ENCODE peak calls at places on chromosomes 11 and 22, in six cellular contexts. G is tibial artery, K is Caco-2, N is pancreas, W is tibial nerve, U is A549. F is an unnamed sample.
A peak's percentile ranks its signal among the peaks of the same experiment; 100 is the strongest.

GRCh38 chr22:28857288-28857687 is 26.1 kb upstream of the ZNRF3 start:
- DNase-seq in G (no peak), K (no peak), N (no peak), W (no peak), U (no peak), F (no peak)

GRCh38 chr11:30365793-30366517 is 43.1 kb downstream of the ARL14EP start:
- DNase-seq in G (no peak), K (no peak), N (no peak), W (no peak), U (no peak), F (no peak)

GRCh38 chr11:66268953-66269906 is 791 bp downstream of the RAB1B start:
- DNase-seq in G (no peak), K (peak; percentile 70), N (no peak), W (no peak), U (peak; percentile 45), F (no peak)

GRCh38 chr22:19126874-19127273 is 4.2 kb upstream of the TSSK2 start:
- DNase-seq in G (no peak), K (no peak), N (no peak), W (no peak), U (no peak), F (no peak)

GRCh38 chr22:29291215-29291614 is 15.2 kb upstream of the GAS2L1 start:
- DNase-seq in G (no peak), K (no peak), N (no peak), W (no peak), U (no peak), F (no peak)

GRCh38 chr11:12695878-12696277 is 21.7 kb downstream of the TEAD1 start:
- DNase-seq in G (no peak), K (no peak), N (no peak), W (no peak), U (no peak), F (no peak)

GRCh38 chr11:19447150-19447566 is 206.4 kb upstream of the E2F8 start:
- DNase-seq in G (no peak), K (no peak), N (no peak), W (no peak), U (no peak), F (no peak)

GRCh38 chr11:33802414-33802950 is 28.2 kb upstream of the FBXO3 start:
- DNase-seq in G (peak; percentile 36), K (peak; percentile 75), N (peak; percentile 65), W (no peak), U (peak; percentile 81), F (peak; percentile 24)

GRCh38 chr22:30282616-30283046 is 6.7 kb downstream of the CASTOR1 start:
- DNase-seq in G (no peak), K (no peak), N (peak; percentile 21), W (no peak), U (no peak), F (no peak)

GRCh38 chr11:19646308-19646707 is 66.3 kb upstream of the NAV2 start:
- DNase-seq in G (no peak), K (no peak), N (no peak), W (no peak), U (no peak), F (no peak)

GRCh38 chr11:117843666-117844484 is 19.3 kb upstream of the FXYD2 start:
- DNase-seq in G (peak; percentile 81), K (peak; percentile 89), N (peak; percentile 81), W (peak; percentile 73), U (peak; percentile 64), F (peak; percentile 85)

GRCh38 chr22:31148953-31149627 is 8.8 kb upstream of the PLA2G3 start:
- DNase-seq in G (peak; percentile 61), K (peak; percentile 82), N (peak; percentile 70), W (no peak), U (peak; percentile 72), F (peak; percentile 66)

GRCh38 chr22:38518620-38519019 is 12.5 kb upstream of the DDX17 start:
- DNase-seq in G (no peak), K (no peak), N (no peak), W (no peak), U (no peak), F (no peak)

GRCh38 chr11:35593143-35593542 is 25.1 kb upstream of the FJX1 start:
- DNase-seq in G (no peak), K (no peak), N (no peak), W (no peak), U (no peak), F (no peak)

GRCh38 chr11:127114035-127114434 is 113.5 kb upstream of the KIRREL3 start:
- DNase-seq in G (no peak), K (no peak), N (peak; percentile 37), W (no peak), U (no peak), F (no peak)

GRCh38 chr11:132300283-132300682 is 929.9 kb downstream of the NTM start:
- DNase-seq in G (no peak), K (peak; percentile 27), N (no peak), W (no peak), U (no peak), F (no peak)

GRCh38 chr11:66974724-66975402 is at the start of gene C11orf86:
- DNase-seq in G (no peak), K (peak; percentile 22), N (no peak), W (no peak), U (peak; percentile 85), F (no peak)

GRCh38 chr11:106724293-106724892 is 293.9 kb downstream of the GUCY1A2 start:
- DNase-seq in G (no peak), K (no peak), N (no peak), W (no peak), U (peak; percentile 2), F (no peak)

GRCh38 chr22:46957521-46957920 is 195.1 kb downstream of the TBC1D22A start:
- DNase-seq in G (no peak), K (no peak), N (no peak), W (no peak), U (no peak), F (no peak)

GRCh38 chr11:27385245-27385644 is 22.2 kb upstream of the CCDC34 start:
- DNase-seq in G (peak; percentile 24), K (no peak), N (no peak), W (no peak), U (peak; percentile 36), F (no peak)

GRCh38 chr22:17970205-17970708 is 54.1 kb downstream of the MICAL3 start:
- DNase-seq in G (no peak), K (no peak), N (no peak), W (no peak), U (no peak), F (no peak)

GRCh38 chr11:8283510-8284272 is 20.0 kb upstream of the LMO1 start:
- DNase-seq in G (no peak), K (no peak), N (no peak), W (no peak), U (no peak), F (no peak)

DNA sequence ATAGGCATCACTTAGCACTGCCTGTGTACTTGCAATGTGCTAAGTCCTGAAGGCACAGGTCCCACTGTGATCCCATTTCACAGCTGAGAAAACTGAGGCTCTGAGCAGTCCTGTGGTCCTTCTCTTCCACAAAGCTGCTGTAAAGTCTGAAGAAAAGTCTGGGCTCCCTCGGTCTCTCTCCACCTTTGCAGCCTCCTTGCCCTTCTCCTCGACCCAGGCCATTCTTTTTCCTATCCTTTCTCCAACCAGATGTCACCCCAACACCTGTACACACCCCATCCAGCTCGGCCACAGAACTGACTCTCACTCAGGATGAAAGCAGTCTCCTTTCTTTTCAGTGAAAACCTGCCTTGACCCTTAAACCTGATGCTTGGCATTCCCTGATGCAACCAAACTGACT is 42.6 kb upstream of the SYT13 start:
- DNase-seq in G (no peak), K (no peak), N (no peak), W (no peak), U (no peak), F (no peak)
- H3K4me1 ChIP-seq in G (peaks cover 9% of the 10 kb centered on the region), K (no peaks in the 10 kb centered on the region), N (peaks cover 4% of the 10 kb centered on the region), W (peaks cover 9% of the 10 kb centered on the region), U (no peaks in the 10 kb centered on the region), F (peaks cover 12% of the 10 kb centered on the region)

GRCh38 chr22:23533771-23534191 is 46.3 kb downstream of the IGLL1 start:
- DNase-seq in G (peak; percentile 5), K (no peak), N (peak; percentile 6), W (no peak), U (peak; percentile 28), F (no peak)
- H3K4me1 ChIP-seq in G (peaks cover 4% of the 10 kb centered on the region), K (peaks cover 66% of the 10 kb centered on the region), N (no peaks in the 10 kb centered on the region), W (peaks cover 35% of the 10 kb centered on the region), U (peaks cover 37% of the 10 kb centered on the region), F (peaks cover 5% of the 10 kb centered on the region)

GRCh38 chr22:49636214-49636613 is 191.5 kb downstream of the BRD1 start:
- DNase-seq in G (no peak), K (no peak), N (peak; percentile 7), W (no peak), U (no peak), F (no peak)

GRCh38 chr22:49638001-49638400 is 189.7 kb downstream of the BRD1 start:
- DNase-seq in G (no peak), K (no peak), N (peak; percentile 7), W (no peak), U (no peak), F (no peak)

GRCh38 chr22:49638788-49639187 is 188.9 kb downstream of the BRD1 start:
- DNase-seq in G (no peak), K (no peak), N (peak; percentile 26), W (no peak), U (no peak), F (no peak)

GRCh38 chr22:49637255-49637760 is 190.4 kb downstream of the BRD1 start:
- DNase-seq in G (no peak), K (no peak), N (peak; percentile 10), W (no peak), U (no peak), F (no peak)

DNA sequence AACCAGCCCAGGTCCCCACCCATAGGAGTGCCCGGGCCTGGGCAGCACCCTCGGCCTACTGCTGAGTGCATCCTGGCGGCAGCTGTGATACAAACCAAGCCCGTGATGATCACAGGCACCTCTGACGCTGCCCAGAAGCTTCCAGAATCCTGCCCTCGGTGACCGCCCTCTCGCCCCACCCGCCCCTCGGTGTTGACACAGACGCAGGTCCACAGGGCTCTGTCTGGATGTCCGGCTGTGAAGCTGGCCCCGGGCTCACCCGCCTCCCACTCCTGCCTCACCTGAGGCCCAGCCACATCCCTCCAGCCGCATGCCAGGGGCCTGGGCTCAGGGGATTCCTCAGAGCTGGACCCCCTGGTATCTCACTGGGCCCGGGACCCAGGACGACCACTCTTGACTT is 191.0 kb downstream of the BRD1 start:
- DNase-seq in G (no peak), K (no peak), N (peak; percentile 7), W (no peak), U (no peak), F (no peak)
- H3K4me1 ChIP-seq in G (peaks cover 10% of the 10 kb centered on the region), K (no peaks in the 10 kb centered on the region), N (no peaks in the 10 kb centered on the region), W (peaks cover 12% of the 10 kb centered on the region), U (no peaks in the 10 kb centered on the region), F (peaks cover 14% of the 10 kb centered on the region)

DNA sequence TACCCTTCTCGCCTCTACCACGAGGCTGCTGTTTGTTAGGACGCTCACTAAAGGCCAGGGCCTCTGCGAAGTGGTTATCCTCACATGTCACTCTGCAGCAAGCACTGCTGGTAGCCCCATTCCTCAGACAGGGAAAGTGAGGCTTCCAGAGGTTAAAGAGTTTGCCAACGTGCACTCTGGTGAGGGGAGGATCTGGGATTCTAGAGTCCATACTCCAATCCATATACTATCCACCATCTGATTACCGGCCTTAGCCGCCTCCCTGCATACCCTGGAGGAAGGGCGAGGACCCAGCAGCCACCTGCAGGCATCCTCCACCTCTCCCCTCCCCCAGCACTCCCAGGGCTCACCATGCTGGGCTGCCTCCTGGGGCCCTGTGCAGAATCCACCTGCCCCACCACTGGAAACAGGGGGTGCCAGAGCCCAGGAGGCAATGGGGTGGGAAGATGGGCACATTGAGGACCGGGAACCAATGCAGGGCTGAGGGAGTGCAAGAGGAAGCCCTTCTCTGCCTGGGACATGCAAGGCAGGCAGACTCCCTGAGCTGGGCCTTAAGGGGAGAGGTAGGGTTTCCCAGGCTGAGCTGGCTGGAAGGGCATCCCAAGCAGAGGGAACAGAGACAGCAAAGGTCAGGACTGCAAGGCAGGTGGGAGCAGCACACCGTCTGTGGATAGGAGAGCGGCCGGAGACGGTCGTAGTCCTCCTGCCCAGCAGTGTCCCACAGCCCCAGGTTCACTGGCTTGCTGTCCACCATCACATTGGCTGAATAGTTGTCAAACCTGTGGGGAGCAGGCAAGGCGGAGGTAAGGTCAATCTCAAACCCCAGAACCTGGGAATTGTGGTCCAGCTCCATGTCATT is 11.7 kb downstream of the RAC2 start:
- DNase-seq in G (no peak), K (no peak), N (no peak), W (no peak), U (no peak), F (no peak)
- H3K4me1 ChIP-seq in G (no peaks in the 10 kb centered on the region), K (no peaks in the 10 kb centered on the region), N (no peaks in the 10 kb centered on the region), W (peaks cover 10% of the 10 kb centered on the region), U (peaks cover 26% of the 10 kb centered on the region), F (no peaks in the 10 kb centered on the region)

F was measured in left ventricle myocardium inferior.